ENCODE peak calls at places on chromosomes 13 and 19, in seven cellular contexts. R is breast epithelium, T is ovary, D is heart left ventricle, L is IMR-90, W is sigmoid colon, H is stomach. V is an unnamed sample.

GRCh38 chr19:48053856-48054255 is 10.0 kb upstream of the CABP5 start:
- DNase-seq in H (no peak), R (no peak), D (no peak), T (no peak), W (no peak), L (no peak), V (no peak)

GRCh38 chr13:94020833-94021232 is 458.6 kb downstream of the DCT start:
- DNase-seq in D (no peak), H (no peak), R (no peak), T (no peak), W (no peak), L (peak), V (no peak)

GRCh38 chr13:79451500-79451962 is 29.4 kb upstream of the NDFIP2 start:
- DNase-seq in T (no peak), D (no peak), R (no peak), L (peak), W (no peak), H (no peak), V (no peak)

GRCh38 chr19:30896551-30896950 is 452.7 kb downstream of the TSHZ3 start:
- DNase-seq in R (no peak), D (peak), H (no peak), T (no peak), W (no peak), L (no peak), V (peak)

GRCh38 chr13:76973920-76974617 is 17.8 kb upstream of the CLN5 start:
- DNase-seq in L (no peak), D (no peak), W (no peak), T (no peak), H (no peak), R (no peak), V (no peak)

GRCh38 chr13:37769078-37769477 is 100.5 kb downstream of the TRPC4 start:
- DNase-seq in T (no peak), D (no peak), L (no peak), H (no peak), W (no peak), R (no peak), V (no peak)

GRCh38 chr13:32791545-32792172 is 205.4 kb downstream of the PDS5B start:
- DNase-seq in L (peak), T (no peak), R (no peak), H (no peak), W (no peak), D (no peak), V (no peak)

GRCh38 chr19:45428385-45429231 is 4.9 kb upstream of the ERCC1 start:
- DNase-seq in R (no peak), D (peak), H (peak), W (peak), T (peak), L (peak), V (peak)

GRCh38 chr19:41696402-41697197 is 8.5 kb upstream of the CEACAM7 start:
- DNase-seq in W (peak), R (no peak), L (no peak), D (no peak), H (peak), T (no peak), V (no peak)

GRCh38 chr19:51830263-51830662 is 35.3 kb downstream of the FPR3 start:
- DNase-seq in D (no peak), L (no peak), T (no peak), R (no peak), H (no peak), W (no peak), V (no peak)

GRCh38 chr13:93029536-93029935 is 197.1 kb upstream of the GPC6 start:
- DNase-seq in W (no peak), D (no peak), T (no peak), L (peak), R (no peak), H (no peak), V (no peak)

GRCh38 chr13:36346222-36347083 is at the start of gene SPART:
- DNase-seq in L (peak), W (peak), D (peak), R (peak), H (peak), T (peak), V (peak)
- TF ChIP-seq POLR2A in L (peak), W (no peak), D (no peak), R (peak), H (no peak), T (peak), V (no peak)

GRCh38 chr13:112605531-112605990 is 17.6 kb upstream of the TUBGCP3 start:
- DNase-seq in H (no peak), L (no peak), D (no peak), R (no peak), W (no peak), T (no peak), V (no peak)
- H3K4me3 ChIP-seq in H (peak), L (no peak), D (peak), R (peak), W (peak), T (peak), V (peak)

DNA sequence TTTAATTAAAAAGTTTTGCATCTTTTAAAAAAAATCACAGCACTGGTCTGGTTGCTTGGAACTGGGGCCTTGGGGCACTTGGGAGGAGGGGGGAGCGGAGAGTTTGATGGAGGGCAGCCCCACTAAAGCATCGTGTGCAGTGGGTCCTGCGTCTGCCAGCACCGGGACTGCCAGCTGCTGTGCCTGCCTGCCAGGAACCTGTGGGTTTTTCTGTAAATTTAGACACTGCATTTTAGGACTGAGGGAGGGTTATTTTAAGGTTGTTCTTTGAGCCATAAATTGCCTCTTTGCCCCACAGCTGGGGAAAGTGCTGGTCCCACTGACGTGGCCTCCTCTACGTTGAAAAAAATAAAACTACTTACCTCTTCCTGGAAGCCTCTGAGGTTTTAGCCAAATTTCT is 2.9 kb downstream of the KLF2 start:
- DNase-seq in H (no peak), L (no peak), D (no peak), R (no peak), W (no peak), T (no peak), V (no peak)
- TF ChIP-seq POLR2A in H (no peak), L (no peak), D (no peak), R (no peak), W (no peak), T (no peak), V (no peak)

DNA sequence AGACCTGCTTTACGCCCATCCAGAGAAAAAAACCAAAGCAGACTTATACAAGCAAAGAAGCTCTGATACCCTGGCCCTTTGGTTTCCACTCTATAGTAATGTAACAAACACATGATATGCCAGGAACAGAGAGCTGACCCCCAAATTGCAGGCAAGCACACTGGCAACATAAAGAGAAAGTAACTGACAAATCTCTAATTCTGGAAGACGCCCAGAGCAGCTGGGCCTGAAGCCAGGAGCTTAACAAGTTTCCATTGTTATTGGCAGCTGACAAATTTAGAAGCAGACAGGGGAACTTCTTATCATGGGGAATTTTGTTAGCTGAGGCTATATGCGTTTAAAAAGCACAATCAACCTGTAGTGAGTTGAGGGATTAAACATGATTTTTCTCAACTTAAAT is 158.0 kb downstream of the DLEU7 start:
- DNase-seq in T (no peak), R (peak), W (peak), L (no peak), D (peak), H (peak), V (peak)
- H3K4me3 ChIP-seq in T (no peak), R (no peak), W (no peak), L (no peak), D (no peak), H (no peak), V (no peak)

GRCh38 chr13:46389985-46390384 is 2.9 kb upstream of the RUBCNL start:
- DNase-seq in T (no peak), L (no peak), H (no peak), W (peak), R (peak), D (peak), V (peak)
- TF ChIP-seq POLR2A in T (no peak), L (no peak), H (no peak), W (no peak), R (no peak), D (no peak), V (no peak)

DNA sequence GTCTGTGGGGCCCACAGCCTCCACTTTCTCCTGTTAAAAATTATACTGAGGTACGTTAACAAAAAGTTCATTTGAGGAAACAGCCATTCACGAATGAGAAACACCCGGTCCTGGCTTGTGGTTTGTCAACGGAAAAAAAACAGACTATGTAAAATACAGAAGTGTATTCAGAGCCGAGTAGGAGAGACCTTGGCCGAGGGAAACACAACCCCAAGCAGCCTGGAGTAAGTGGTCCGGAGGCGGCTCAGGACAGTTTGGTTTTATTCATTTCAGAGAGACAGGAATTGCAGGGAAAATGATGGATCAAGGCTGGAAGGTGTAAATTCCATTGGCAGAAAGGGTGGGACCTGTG is 714 bp downstream of the ZNF439 start:
- DNase-seq in H (no peak), R (no peak), W (no peak), D (no peak), T (no peak), L (no peak), V (peak)
- H3K4me3 ChIP-seq in H (peak), R (peak), W (peak), D (peak), T (peak), L (peak), V (peak)